ENCODE peak calls at places on chromosomes 5 and 9, in nine cellular contexts. L is right atrium auricular region, D is esophagus squamous epithelium, R is cerebellar nuclear complex, G is Ammon's horn, V is NCI-H1417, O is EL, P is heart right ventricle, K is ovary. B is an unnamed sample.

GRCh38 chr9:114738581-114739316 is 56.8 kb upstream of the TEX48 start:
- DNase-seq in L (peak), D (peak), R (no peak), G (peak), V (peak), O (peak), P (peak), K (no peak), B (peak)

GRCh38 chr9:97768731-97769130 is 71.6 kb upstream of the XPA start:
- DNase-seq in L (no peak), D (no peak), R (no peak), G (no peak), V (no peak), O (peak), P (no peak), K (no peak), B (no peak)

GRCh38 chr5:72817639-72818266 is 1.3 kb downstream of the TNPO1 start:
- DNase-seq in L (no peak), D (no peak), R (no peak), G (no peak), V (peak), O (no peak), P (no peak), K (no peak), B (no peak)

GRCh38 chr9:134495881-134496412 is 145.7 kb upstream of the COL5A1 start:
- DNase-seq in L (no peak), D (no peak), R (no peak), G (no peak), V (no peak), O (no peak), P (no peak), K (no peak), B (no peak)

GRCh38 chr5:72847439-72847838 is 31.0 kb downstream of the TNPO1 start:
- DNase-seq in L (no peak), D (no peak), R (no peak), G (no peak), V (no peak), O (no peak), P (no peak), K (no peak), B (no peak)

GRCh38 chr9:117076571-117077300 is 338.1 kb downstream of the ASTN2 start:
- DNase-seq in L (no peak), D (no peak), R (no peak), G (no peak), V (peak), O (no peak), P (no peak), K (no peak), B (no peak)

GRCh38 chr5:142548739-142549275 is 137.1 kb downstream of the FGF1 start:
- DNase-seq in L (peak), D (no peak), R (peak), G (peak), V (peak), O (peak), P (peak), K (peak), B (peak)

GRCh38 chr5:11584008-11584407 is 320.2 kb downstream of the CTNND2 start:
- DNase-seq in L (no peak), D (no peak), R (no peak), G (no peak), V (no peak), O (peak), P (no peak), K (no peak), B (no peak)

GRCh38 chr5:116911074-116911473 is 336.5 kb upstream of the SEMA6A start:
- DNase-seq in L (no peak), D (no peak), R (no peak), G (no peak), V (no peak), O (no peak), P (no peak), K (no peak), B (no peak)

GRCh38 chr9:129414377-129415021 is 206.4 kb downstream of the C9orf50 start:
- DNase-seq in L (peak), D (no peak), R (no peak), G (no peak), V (no peak), O (peak), P (peak), K (peak), B (no peak)

GRCh38 chr9:83385317-83385716 is 152.9 kb downstream of the FRMD3 start:
- DNase-seq in L (no peak), D (no peak), R (no peak), G (peak), V (no peak), O (peak), P (no peak), K (no peak), B (no peak)

GRCh38 chr9:126154182-126154827 is 172.3 kb upstream of the MVB12B start:
- DNase-seq in L (peak), D (no peak), R (no peak), G (no peak), V (no peak), O (no peak), P (no peak), K (peak), B (no peak)

GRCh38 chr9:109981091-109981490 is 201.1 kb downstream of the PALM2AKAP2 start:
- DNase-seq in L (no peak), D (no peak), R (no peak), G (no peak), V (no peak), O (no peak), P (no peak), K (no peak), B (no peak)

GRCh38 chr5:16574789-16575785 is 41.7 kb downstream of the RETREG1 start:
- DNase-seq in L (no peak), D (no peak), R (peak), G (peak), V (no peak), O (peak), P (peak), K (no peak), B (no peak)

GRCh38 chr5:111070272-111071134 is 1.0 kb upstream of the TSLP start:
- DNase-seq in L (no peak), D (no peak), R (no peak), G (no peak), V (no peak), O (peak), P (peak), K (no peak), B (no peak)

GRCh38 chr5:57665146-57665936 is 182.7 kb upstream of the ACTBL2 start:
- DNase-seq in L (no peak), D (no peak), R (no peak), G (no peak), V (no peak), O (no peak), P (no peak), K (no peak), B (no peak)

GRCh38 chr5:191036-191948 is at the start of gene LRRC14B:
- DNase-seq in L (no peak), D (no peak), R (peak), G (peak), V (peak), O (no peak), P (peak), K (no peak), B (no peak)

GRCh38 chr9:75990905-75991304 is 100.4 kb downstream of the PCSK5 start:
- DNase-seq in L (no peak), D (no peak), R (no peak), G (no peak), V (no peak), O (no peak), P (no peak), K (no peak), B (no peak)

GRCh38 chr5:37045703-37046102 is 169.1 kb downstream of the NIPBL start:
- DNase-seq in L (no peak), D (no peak), R (no peak), G (peak), V (no peak), O (no peak), P (no peak), K (no peak), B (no peak)

GRCh38 chr9:33452828-33453271 is 5.5 kb upstream of the AQP3 start:
- DNase-seq in L (no peak), D (no peak), R (no peak), G (peak), V (peak), O (peak), P (no peak), K (peak), B (peak)

GRCh38 chr5:97422678-97423077 is 239.6 kb upstream of the RIOK2 start:
- DNase-seq in L (no peak), D (no peak), R (no peak), G (no peak), V (no peak), O (peak), P (no peak), K (no peak), B (no peak)

GRCh38 chr9:85142461-85143401 is 473.2 kb downstream of the NTRK2 start:
- DNase-seq in L (no peak), D (no peak), R (peak), G (peak), V (peak), O (no peak), P (peak), K (no peak), B (peak)

GRCh38 chr9:21585756-21586752 is 103.9 kb upstream of the IFNE start:
- DNase-seq in L (no peak), D (no peak), R (no peak), G (no peak), V (no peak), O (no peak), P (no peak), K (no peak), B (no peak)

GRCh38 chr5:64977779-64978178 is 209.0 kb downstream of the CWC27 start:
- DNase-seq in L (no peak), D (no peak), R (no peak), G (peak), V (no peak), O (peak), P (no peak), K (no peak), B (no peak)

GRCh38 chr5:130164966-130165365 is 260.7 kb downstream of the CHSY3 start:
- DNase-seq in L (no peak), D (no peak), R (no peak), G (no peak), V (no peak), O (no peak), P (no peak), K (no peak), B (no peak)

GRCh38 chr9:13715430-13715829 is 435.9 kb upstream of the MPDZ start:
- DNase-seq in L (no peak), D (no peak), R (no peak), G (no peak), V (peak), O (no peak), P (no peak), K (no peak), B (no peak)

GRCh38 chr5:167639761-167640160 is 651.7 kb upstream of the WWC1 start:
- DNase-seq in L (no peak), D (no peak), R (no peak), G (no peak), V (no peak), O (peak), P (no peak), K (no peak), B (no peak)

GRCh38 chr5:179269781-179270543 is 75.3 kb downstream of the ADAMTS2 start:
- DNase-seq in L (no peak), D (no peak), R (no peak), G (no peak), V (peak), O (peak), P (no peak), K (peak), B (no peak)

GRCh38 chr9:113320051-113320450 is 16.9 kb upstream of the RNF183 start:
- DNase-seq in L (no peak), D (no peak), R (no peak), G (no peak), V (no peak), O (no peak), P (no peak), K (no peak), B (no peak)

GRCh38 chr9:91056917-91057316 is 255.3 kb downstream of the SYK start:
- DNase-seq in L (no peak), D (no peak), R (no peak), G (no peak), V (no peak), O (peak), P (no peak), K (no peak), B (no peak)

GRCh38 chr5:73821003-73821402 is 195.0 kb downstream of the ARHGEF28 start:
- DNase-seq in L (no peak), D (no peak), R (no peak), G (no peak), V (no peak), O (no peak), P (no peak), K (no peak), B (no peak)

GRCh38 chr5:39187873-39188731 is 31.3 kb downstream of the FYB1 start:
- DNase-seq in L (no peak), D (no peak), R (no peak), G (no peak), V (no peak), O (no peak), P (no peak), K (no peak), B (no peak)

GRCh38 chr5:107294669-107295068 is 376.1 kb downstream of the EFNA5 start:
- DNase-seq in L (no peak), D (no peak), R (no peak), G (no peak), V (no peak), O (no peak), P (no peak), K (no peak), B (no peak)

GRCh38 chr9:21520501-21521228 is 38.6 kb upstream of the IFNE start:
- DNase-seq in L (no peak), D (no peak), R (no peak), G (no peak), V (no peak), O (no peak), P (no peak), K (no peak), B (no peak)

GRCh38 chr5:64653776-64654175 is 36.5 kb upstream of the SHISAL2B start:
- DNase-seq in L (no peak), D (no peak), R (no peak), G (no peak), V (no peak), O (no peak), P (no peak), K (no peak), B (no peak)

GRCh38 chr9:34123682-34124081 is 2.8 kb downstream of the DCAF12 start:
- DNase-seq in L (peak), D (no peak), R (no peak), G (peak), V (no peak), O (no peak), P (no peak), K (no peak), B (peak)

GRCh38 chr9:107504585-107505455 is 15.3 kb upstream of the KLF4 start:
- DNase-seq in L (peak), D (no peak), R (no peak), G (no peak), V (peak), O (peak), P (peak), K (no peak), B (peak)

GRCh38 chr5:71778678-71779276 is 59.7 kb downstream of the CARTPT start:
- DNase-seq in L (no peak), D (no peak), R (no peak), G (peak), V (peak), O (peak), P (no peak), K (no peak), B (no peak)

B was measured in left colon.